ENCODE peak calls at places on chromosome 1, in five cellular contexts. U, C, F, D and Z are unnamed samples.

GRCh38 chr1:184636156-184636448 is 118.6 kb downstream of the EDEM3 start:
- DNase-seq in D (no peak), U (no peak), F (no peak), C (no peak), Z (no peak)

GRCh38 chr1:28249013-28249870 is 10.1 kb upstream of the SESN2 start:
- DNase-seq in F (no peak), U (peak; percentile 70), D (no peak), C (peak; percentile 27), Z (peak; percentile 54)

GRCh38 chr1:206479164-206480125 is 9.2 kb downstream of the IKBKE start:
- DNase-seq in C (peak; percentile 76), U (peak; percentile 82), F (peak; percentile 78), D (peak; percentile 60), Z (peak; percentile 76)

GRCh38 chr1:37691497-37692077 is 729 bp upstream of the CDCA8 start:
- DNase-seq in U (peak; percentile 45), F (peak; percentile 41), D (no peak), C (no peak), Z (peak; percentile 72)

GRCh38 chr1:51644533-51645197 is 27.8 kb downstream of the OSBPL9 start:
- DNase-seq in C (no peak), U (peak; percentile 85), F (no peak), D (peak; percentile 5), Z (peak; percentile 87)

GRCh38 chr1:173603056-173603591 is at the start of gene SLC9C2:
- DNase-seq in D (no peak), C (no peak), F (no peak), U (peak; percentile 17), Z (peak; percentile 15)

GRCh38 chr1:45306319-45306718 is 20.4 kb upstream of the HPDL start:
- DNase-seq in C (no peak), U (peak; percentile 60), D (no peak), F (no peak), Z (no peak)

GRCh38 chr1:53249706-53250105 is 11.4 kb upstream of the MAGOH start:
- DNase-seq in F (no peak), D (no peak), U (no peak), C (no peak), Z (peak; percentile 50)

GRCh38 chr1:179329862-179330261 is 35.9 kb upstream of the AXDND1 start:
- DNase-seq in C (no peak), D (no peak), F (no peak), U (no peak), Z (no peak)

GRCh38 chr1:178010674-178011073 is 40.8 kb upstream of the SEC16B start:
- DNase-seq in D (no peak), C (no peak), F (no peak), U (peak; percentile 37), Z (no peak)

GRCh38 chr1:225694151-225694603 is 41.3 kb upstream of the ENAH start:
- DNase-seq in C (no peak), U (peak; percentile 56), D (no peak), F (no peak), Z (peak; percentile 79)

GRCh38 chr1:67711150-67711849 is 26.3 kb downstream of the GADD45A start:
- DNase-seq in U (no peak), F (no peak), C (no peak), D (no peak), Z (no peak)

GRCh38 chr1:46613661-46614603 is 2.7 kb downstream of the MOB3C start:
- DNase-seq in F (peak; percentile 92), U (peak; percentile 76), D (peak; percentile 65), C (peak; percentile 41), Z (peak; percentile 74)

GRCh38 chr1:1237874-1238701 is 6.1 kb downstream of the B3GALT6 start:
- DNase-seq in D (no peak), F (no peak), U (no peak), C (no peak), Z (no peak)

GRCh38 chr1:167722152-167722869 is 529 bp downstream of the MPZL1 start:
- DNase-seq in C (peak; percentile 58), U (peak; percentile 19), F (peak; percentile 55), D (no peak), Z (peak; percentile 60)

GRCh38 chr1:188367669-188368068 is 1538.9 kb downstream of the PLA2G4A start:
- DNase-seq in U (no peak), C (no peak), D (no peak), F (no peak), Z (no peak)

GRCh38 chr1:71698186-71698585 is 584.2 kb downstream of the NEGR1 start:
- DNase-seq in D (no peak), C (no peak), F (no peak), U (no peak), Z (no peak)

GRCh38 chr1:161792740-161793139 is 26.6 kb downstream of the ATF6 start:
- DNase-seq in D (no peak), C (peak; percentile 20), U (peak; percentile 93), F (no peak), Z (peak; percentile 80)

GRCh38 chr1:167666416-167666815 is 36.4 kb downstream of the RCSD1 start:
- DNase-seq in F (no peak), C (no peak), U (peak; percentile 45), D (no peak), Z (peak; percentile 74)

GRCh38 chr1:201028473-201028889 is 5.0 kb upstream of the KIF21B start:
- DNase-seq in U (no peak), C (no peak), F (no peak), D (no peak), Z (no peak)

GRCh38 chr1:36906555-36906954 is 127.8 kb downstream of the GRIK3 start:
- DNase-seq in C (no peak), U (no peak), F (no peak), D (no peak), Z (no peak)

GRCh38 chr1:234488054-234488953 is 9.3 kb upstream of the TARBP1 start:
- DNase-seq in U (no peak), D (no peak), F (no peak), C (no peak), Z (no peak)

GRCh38 chr1:234612352-234613127 is 2.6 kb upstream of the IRF2BP2 start:
- DNase-seq in D (no peak), C (no peak), U (peak; percentile 99), F (no peak), Z (peak; percentile 99)

GRCh38 chr1:197327776-197328364 is 59.8 kb downstream of the CRB1 start:
- DNase-seq in U (peak; percentile 16), C (no peak), F (no peak), D (no peak), Z (peak; percentile 32)

GRCh38 chr1:163290025-163290610 is 31.6 kb upstream of the NUF2 start:
- DNase-seq in C (no peak), U (peak; percentile 49), D (no peak), F (no peak), Z (peak; percentile 17)

GRCh38 chr1:229183583-229183982 is 87.3 kb upstream of the RAB4A start:
- DNase-seq in C (no peak), F (no peak), D (no peak), U (no peak), Z (no peak)
- H4K91ac ChIP-seq in C (no peak overlapping the region), F (no peak overlapping the region), D (peak overlapping the region; percentile 71), U (no peak overlapping the region), Z (no peak overlapping the region)

DNA sequence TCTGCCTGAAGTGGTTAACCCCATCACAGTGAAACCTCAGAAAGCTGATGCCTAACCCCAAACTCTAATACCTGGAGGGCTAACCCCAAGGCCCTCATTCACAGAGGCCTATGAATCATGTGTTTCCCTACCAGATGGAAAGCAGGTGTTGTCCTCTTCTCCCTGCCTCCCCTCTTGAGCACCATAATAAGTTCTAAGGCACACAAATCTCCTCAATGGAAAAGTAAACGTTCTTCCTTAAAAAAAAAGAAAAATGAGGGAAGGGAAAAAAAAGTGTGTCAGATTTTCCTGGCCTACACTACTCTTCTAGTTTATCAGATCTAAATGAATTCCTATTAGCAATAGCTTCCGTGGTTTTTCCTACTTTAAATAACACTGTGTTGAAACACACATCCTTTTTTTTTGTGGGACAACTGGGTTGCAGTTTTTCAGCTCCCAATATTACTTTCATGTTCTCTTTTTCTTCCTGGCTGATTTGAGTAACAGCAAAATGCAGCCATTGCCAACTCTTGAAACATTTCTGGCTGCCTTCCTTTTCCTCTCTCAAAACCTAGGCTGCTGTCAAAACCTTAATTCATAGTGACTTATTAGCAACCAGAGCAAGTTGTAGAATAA is 43.2 kb downstream of the SLC44A3 start:
- DNase-seq in U (peak; percentile 64), D (no peak), F (no peak), C (no peak), Z (peak; percentile 93)
- H3K9ac ChIP-seq in U (peak overlapping the region; percentile 41), D (no peak overlapping the region), F (no peak overlapping the region), C (no peak overlapping the region), Z (peak overlapping the region; percentile 88)

DNA sequence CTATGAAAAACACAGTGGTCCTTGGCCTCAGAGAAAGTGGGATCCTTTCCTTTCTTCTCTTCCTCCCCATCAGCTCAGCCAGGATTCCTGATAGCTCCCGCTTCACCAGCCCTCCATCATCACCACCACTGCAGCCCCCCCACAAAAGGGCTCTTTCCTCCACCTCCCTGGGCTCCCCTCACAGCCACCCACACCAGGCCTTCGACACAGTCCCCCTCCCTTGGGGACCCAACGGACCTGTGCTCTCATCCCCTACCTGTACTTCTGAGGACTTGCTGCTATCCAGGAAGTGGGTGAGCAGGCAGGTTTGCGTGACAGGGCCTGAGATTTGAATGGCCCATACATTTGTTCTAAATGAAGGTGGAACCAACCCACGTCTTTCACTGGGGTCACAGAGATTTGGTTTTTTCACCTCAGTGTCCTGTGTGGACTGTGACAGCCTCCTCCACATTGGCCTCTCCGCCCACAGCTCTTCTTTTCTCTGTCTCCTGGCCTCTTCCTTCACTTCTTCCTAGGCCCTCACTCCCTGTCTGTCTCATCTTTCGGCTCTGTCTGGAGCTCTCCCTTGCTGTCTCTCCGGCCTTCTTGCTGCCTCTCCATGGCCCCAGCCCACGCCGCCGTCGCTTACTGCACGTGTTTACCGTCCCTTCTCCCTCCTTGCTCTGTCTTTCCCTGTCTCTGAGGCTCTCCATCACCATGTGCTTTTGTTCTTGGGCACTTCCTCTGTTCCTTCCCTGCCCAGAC is 238.6 kb downstream of the FOXD2 start:
- DNase-seq in C (no peak), D (no peak), F (peak; percentile 21), U (no peak), Z (no peak)
- H4K91ac ChIP-seq in C (peak overlapping the region; percentile 5), D (no peak overlapping the region), F (no peak overlapping the region), U (no peak overlapping the region), Z (no peak overlapping the region)

GRCh38 chr1:235649722-235650163 is at the start of gene GNG4:
- DNase-seq in F (peak; percentile 73), C (peak; percentile 65), D (no peak), U (no peak), Z (no peak)

GRCh38 chr1:235646463-235646862 is 3.1 kb downstream of the GNG4 start:
- DNase-seq in F (no peak), D (no peak), U (no peak), C (no peak), Z (no peak)

GRCh38 chr1:235650341-235651169 is 971 bp upstream of the GNG4 start:
- DNase-seq in D (no peak), F (peak; percentile 77), C (peak; percentile 53), U (no peak), Z (no peak)

GRCh38 chr1:235648954-235649721 is 446 bp downstream of the GNG4 start:
- DNase-seq in C (peak; percentile 71), D (no peak), U (peak; percentile 67), F (peak; percentile 79), Z (peak; percentile 76)

GRCh38 chr1:235648407-235648907 is 1.1 kb downstream of the GNG4 start:
- DNase-seq in C (no peak), U (no peak), D (no peak), F (no peak), Z (no peak)
- H3K9ac ChIP-seq in C (no peak overlapping the region), U (no peak overlapping the region), D (no peak overlapping the region), F (peak overlapping the region; percentile 76), Z (no peak overlapping the region)

DNA sequence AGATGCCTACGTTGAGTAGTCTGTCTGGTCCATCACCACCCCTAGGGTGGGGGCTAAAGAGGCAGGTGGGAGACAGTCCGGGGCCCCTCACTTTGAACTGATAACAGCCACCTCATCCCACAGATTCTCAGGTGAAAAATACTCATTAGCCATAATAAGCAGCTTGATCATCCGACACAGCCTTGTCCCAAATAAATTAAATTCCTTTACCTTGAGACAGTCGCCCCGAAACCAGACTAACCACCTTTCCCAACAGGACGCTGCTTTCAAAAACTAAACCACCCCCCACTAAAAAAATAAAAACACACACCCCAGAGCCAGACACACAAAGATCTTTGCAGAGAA is 103.3 kb downstream of the CASZ1 start:
- DNase-seq in C (no peak), U (no peak), D (no peak), F (no peak), Z (no peak)
- H4K91ac ChIP-seq in C (no peak overlapping the region), U (no peak overlapping the region), D (no peak overlapping the region), F (no peak overlapping the region), Z (no peak overlapping the region)